ENCODE peak calls at places on chromosomes 6 and 20, in ten cellular contexts. F is AG09309, H is heart left ventricle, D is colonic mucosa, T is BJ, A is right atrium auricular region, U is ovary, W is lung, O is neural progenitor cell, L is brain microvascular endothelial cell. Q is an unnamed sample.

GRCh38 chr6:33583591-33584155 is 3.6 kb upstream of the BAK1 start:
- DNase-seq in F (no peak), H (no peak), D (no peak), T (no peak), A (no peak), U (no peak), W (no peak), O (peak), L (no peak), Q (no peak)

GRCh38 chr6:150456902-150457643 is 88.3 kb downstream of the IYD start:
- DNase-seq in F (no peak), H (no peak), D (no peak), T (no peak), A (no peak), U (no peak), W (no peak), O (no peak), L (no peak), Q (no peak)

GRCh38 chr20:52083627-52084232 is 107.8 kb downstream of the ZFP64 start:
- DNase-seq in F (peak), H (no peak), D (peak), T (no peak), A (peak), U (peak), W (peak), O (peak), L (peak), Q (peak)

GRCh38 chr6:4922488-4923037 is 81.3 kb downstream of the RPP40 start:
- DNase-seq in F (no peak), H (no peak), D (no peak), T (no peak), A (no peak), U (no peak), W (no peak), O (no peak), L (no peak), Q (no peak)

GRCh38 chr20:31845300-31845863 is at the start of gene FOXS1:
- DNase-seq in F (no peak), H (peak), D (no peak), T (no peak), A (no peak), U (peak), W (no peak), O (peak), L (peak), Q (no peak)

GRCh38 chr6:145271601-145272000 is 463.7 kb downstream of the EPM2A start:
- DNase-seq in F (no peak), H (no peak), D (no peak), T (no peak), A (no peak), U (no peak), W (no peak), O (no peak), L (no peak), Q (no peak)

GRCh38 chr6:117483645-117484016 is 1.2 kb downstream of the DCBLD1 start:
- DNase-seq in F (no peak), H (no peak), D (no peak), T (no peak), A (no peak), U (no peak), W (no peak), O (no peak), L (no peak), Q (no peak)

GRCh38 chr6:50543666-50544065 is 169.7 kb upstream of the TFAP2D start:
- DNase-seq in F (no peak), H (no peak), D (no peak), T (no peak), A (no peak), U (no peak), W (no peak), O (no peak), L (no peak), Q (no peak)

GRCh38 chr6:26045939-26046368 is 41.3 kb upstream of the HFE start:
- DNase-seq in F (no peak), H (no peak), D (no peak), T (no peak), A (no peak), U (no peak), W (no peak), O (no peak), L (no peak), Q (no peak)

GRCh38 chr6:18242062-18242851 is 22.1 kb downstream of the DEK start:
- DNase-seq in F (peak), H (no peak), D (no peak), T (peak), A (no peak), U (no peak), W (no peak), O (no peak), L (peak), Q (no peak)

GRCh38 chr6:41734666-41735426 is 562 bp downstream of the TFEB start:
- DNase-seq in F (no peak), H (peak), D (peak), T (no peak), A (peak), U (peak), W (peak), O (peak), L (peak), Q (no peak)

GRCh38 chr6:119241124-119241491 is 108.5 kb downstream of the MAN1A1 start:
- DNase-seq in F (peak), H (no peak), D (no peak), T (peak), A (no peak), U (no peak), W (no peak), O (no peak), L (no peak), Q (peak)

GRCh38 chr6:14951704-14952103 is 294.2 kb upstream of the JARID2 start:
- DNase-seq in F (no peak), H (no peak), D (no peak), T (no peak), A (no peak), U (no peak), W (no peak), O (no peak), L (no peak), Q (no peak)

GRCh38 chr6:114648847-114649246 is 306.0 kb upstream of the HS3ST5 start:
- DNase-seq in F (no peak), H (no peak), D (no peak), T (no peak), A (no peak), U (no peak), W (no peak), O (no peak), L (no peak), Q (no peak)

GRCh38 chr6:61751986-61752385 is 534.0 kb downstream of the KHDRBS2 start:
- DNase-seq in F (no peak), H (no peak), D (no peak), T (no peak), A (no peak), U (no peak), W (no peak), O (no peak), L (no peak), Q (no peak)

GRCh38 chr20:58194176-58194796 is 34.2 kb downstream of the ANKRD60 start:
- DNase-seq in F (no peak), H (no peak), D (no peak), T (no peak), A (no peak), U (no peak), W (no peak), O (no peak), L (no peak), Q (no peak)

GRCh38 chr6:110971458-110971857 is 10.4 kb upstream of the RPF2 start:
- DNase-seq in F (no peak), H (no peak), D (no peak), T (no peak), A (no peak), U (no peak), W (no peak), O (no peak), L (no peak), Q (no peak)

GRCh38 chr6:447381-448165 is 56.0 kb downstream of the IRF4 start:
- DNase-seq in F (no peak), H (no peak), D (no peak), T (no peak), A (no peak), U (no peak), W (no peak), O (no peak), L (no peak), Q (no peak)

GRCh38 chr20:57397693-57398108 is 6.5 kb downstream of the RBM38 start:
- DNase-seq in F (no peak), H (peak), D (no peak), T (no peak), A (no peak), U (peak), W (no peak), O (no peak), L (no peak), Q (no peak)

GRCh38 chr6:167678102-167679101 is 148.3 kb upstream of the AFDN start:
- DNase-seq in F (no peak), H (peak), D (peak), T (no peak), A (no peak), U (peak), W (no peak), O (peak), L (no peak), Q (no peak)

GRCh38 chr6:55082021-55082420 is 92.3 kb upstream of the HCRTR2 start:
- DNase-seq in F (no peak), H (no peak), D (no peak), T (no peak), A (no peak), U (no peak), W (no peak), O (no peak), L (no peak), Q (no peak)

GRCh38 chr6:16118825-16119224 is 10.1 kb upstream of the MYLIP start:
- DNase-seq in F (no peak), H (no peak), D (no peak), T (no peak), A (no peak), U (no peak), W (no peak), O (no peak), L (no peak), Q (no peak)

GRCh38 chr20:34874094-34874654 is 1.5 kb upstream of the GGT7 start:
- DNase-seq in F (peak), H (peak), D (peak), T (peak), A (peak), U (peak), W (peak), O (peak), L (peak), Q (peak)

DNA sequence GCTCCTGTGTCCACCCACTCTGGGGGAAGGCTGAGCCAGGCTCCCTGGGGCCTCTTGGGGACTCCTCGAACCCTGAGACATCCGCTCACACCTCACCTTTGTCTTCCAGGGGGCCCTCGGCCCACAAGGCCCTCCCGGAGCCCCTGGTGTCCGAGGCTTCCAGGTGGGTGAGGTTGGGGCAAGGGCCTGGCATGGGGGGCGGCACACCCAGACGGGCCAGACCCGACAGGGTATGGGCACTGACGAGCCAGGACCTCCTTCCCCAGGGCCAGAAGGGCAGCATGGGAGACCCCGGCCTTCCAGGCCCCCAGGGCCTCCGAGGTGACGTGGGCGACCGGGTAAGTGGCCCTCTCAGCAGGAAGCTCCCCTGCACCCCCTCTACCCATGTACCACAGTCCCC is 13.4 kb downstream of the COL9A3 start:
- DNase-seq in F (no peak), H (peak), D (no peak), T (no peak), A (no peak), U (no peak), W (no peak), O (no peak), L (no peak), Q (no peak)
- H3K4me3 ChIP-seq in F (no peak), H (no peak), D (no peak), T (no peak), A (no peak), U (no peak), W (no peak), O (no peak), L (no peak), Q (no peak)

DNA sequence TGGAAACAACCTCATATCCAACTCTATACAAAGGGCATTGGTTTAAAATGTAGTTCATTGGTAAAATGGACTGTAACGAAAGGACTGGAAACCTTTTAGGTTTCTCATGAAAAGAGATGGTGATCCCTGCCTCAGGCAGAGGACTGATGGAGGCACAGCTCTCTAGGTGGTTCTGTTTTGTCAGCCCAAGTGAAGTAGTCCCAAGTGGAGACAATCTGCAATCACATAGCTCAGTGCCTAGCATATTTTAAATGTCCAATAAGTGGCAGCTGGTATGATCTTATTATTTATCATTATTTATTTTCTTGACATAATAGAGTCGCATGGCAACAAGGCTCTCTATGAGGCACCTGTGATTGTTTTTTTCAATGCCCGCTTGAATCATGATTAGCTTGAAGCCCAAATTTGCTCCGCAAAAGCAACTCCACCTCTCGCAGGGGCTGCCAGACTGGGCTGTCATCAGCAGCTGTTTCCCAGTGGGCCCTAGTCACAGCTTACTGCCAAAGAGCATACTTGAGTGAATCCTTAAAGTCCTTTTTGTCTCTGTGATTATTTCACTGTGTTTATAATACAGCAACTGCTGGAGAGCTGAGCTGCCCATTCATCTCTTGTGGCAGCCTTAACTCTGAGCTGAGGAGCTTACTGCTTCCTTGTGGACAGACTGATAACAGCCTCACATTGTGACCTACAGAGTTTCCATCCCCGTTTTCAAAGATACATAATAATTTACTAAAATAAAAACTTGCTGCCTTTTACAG is 19.7 kb upstream of the ENPP1 start:
- DNase-seq in F (no peak), H (no peak), D (peak), T (no peak), A (no peak), U (no peak), W (no peak), O (peak), L (peak), Q (no peak)
- TF ChIP-seq CTCF in F (peak), H (no peak), D (no peak), T (peak), A (peak), U (no peak), W (no peak), O (peak), L (peak), Q (no peak)

GRCh38 chr20:3786126-3786484 is 435 bp downstream of the CENPB start:
- DNase-seq in F (no peak), H (peak), D (no peak), T (no peak), A (no peak), U (peak), W (no peak), O (peak), L (peak), Q (no peak)

GRCh38 chr20:3783516-3784225 is 2.4 kb upstream of the SPEF1 start:
- DNase-seq in F (no peak), H (no peak), D (no peak), T (no peak), A (no peak), U (no peak), W (no peak), O (no peak), L (no peak), Q (no peak)

GRCh38 chr20:3785240-3786125 is 1.1 kb downstream of the CENPB start:
- DNase-seq in F (no peak), H (peak), D (no peak), T (no peak), A (no peak), U (no peak), W (no peak), O (peak), L (no peak), Q (no peak)

GRCh38 chr20:3784226-3784853 is 2.2 kb downstream of the CENPB start:
- DNase-seq in F (no peak), H (peak), D (no peak), T (no peak), A (no peak), U (no peak), W (peak), O (no peak), L (no peak), Q (no peak)

GRCh38 chr20:3784863-3785239 is 1.7 kb downstream of the CENPB start:
- DNase-seq in F (no peak), H (no peak), D (no peak), T (no peak), A (no peak), U (no peak), W (no peak), O (no peak), L (no peak), Q (no peak)
- H3K4me3 ChIP-seq in F (peak), H (peak), D (peak), T (peak), A (peak), U (peak), W (peak), O (no peak), L (peak), Q (no peak)

GRCh38 chr6:23272536-23272935 is 703.2 kb downstream of the HDGFL1 start:
- DNase-seq in F (no peak), H (no peak), D (no peak), T (no peak), A (no peak), U (no peak), W (no peak), O (no peak), L (no peak), Q (no peak)
- TF ChIP-seq CTCF in F (no peak), H (no peak), D (no peak), T (no peak), A (no peak), U (no peak), W (no peak), O (no peak), L (no peak), Q (no peak)

GRCh38 chr20:36647194-36648121 is 1.5 kb upstream of the SLA2 start:
- DNase-seq in F (no peak), H (no peak), D (no peak), T (no peak), A (no peak), U (no peak), W (no peak), O (peak), L (no peak), Q (no peak)

GRCh38 chr20:36645353-36645752 is 643 bp downstream of the SLA2 start:
- DNase-seq in F (no peak), H (no peak), D (no peak), T (no peak), A (no peak), U (no peak), W (no peak), O (no peak), L (no peak), Q (no peak)

GRCh38 chr20:36644713-36645109 is 1.3 kb downstream of the SLA2 start:
- DNase-seq in F (no peak), H (no peak), D (no peak), T (no peak), A (no peak), U (no peak), W (no peak), O (no peak), L (no peak), Q (no peak)

GRCh38 chr20:36646678-36647077 is 682 bp upstream of the SLA2 start:
- DNase-seq in F (no peak), H (no peak), D (no peak), T (no peak), A (no peak), U (no peak), W (no peak), O (no peak), L (no peak), Q (no peak)

GRCh38 chr20:36645998-36646397 is at the start of gene SLA2:
- DNase-seq in F (no peak), H (no peak), D (peak), T (no peak), A (no peak), U (no peak), W (no peak), O (no peak), L (no peak), Q (no peak)
- H3K4me3 ChIP-seq in F (no peak), H (no peak), D (peak), T (no peak), A (no peak), U (no peak), W (no peak), O (no peak), L (no peak), Q (no peak)

GRCh38 chr20:22245139-22245538 is 339.2 kb downstream of the FOXA2 start:
- DNase-seq in F (no peak), H (no peak), D (no peak), T (no peak), A (no peak), U (no peak), W (no peak), O (no peak), L (no peak), Q (no peak)

GRCh38 chr20:22243063-22243462 is 341.3 kb downstream of the FOXA2 start:
- DNase-seq in F (no peak), H (no peak), D (no peak), T (no peak), A (no peak), U (no peak), W (no peak), O (no peak), L (no peak), Q (no peak)

GRCh38 chr20:22248052-22248667 is 336.2 kb downstream of the FOXA2 start:
- DNase-seq in F (no peak), H (no peak), D (no peak), T (no peak), A (no peak), U (no peak), W (no peak), O (peak), L (peak), Q (peak)
- TF ChIP-seq CTCF in F (peak), H (peak), D (no peak), T (no peak), A (peak), U (no peak), W (no peak), O (peak), L (no peak), Q (peak)

GRCh38 chr6:28808383-28808782 is 115.4 kb downstream of the TRIM27 start:
- DNase-seq in F (no peak), H (no peak), D (no peak), T (no peak), A (no peak), U (no peak), W (no peak), O (no peak), L (no peak), Q (no peak)

GRCh38 chr6:28807682-28808280 is 116.0 kb downstream of the TRIM27 start:
- DNase-seq in F (no peak), H (no peak), D (peak), T (no peak), A (no peak), U (no peak), W (no peak), O (peak), L (peak), Q (no peak)

GRCh38 chr6:28803337-28803709 is 120.5 kb downstream of the TRIM27 start:
- DNase-seq in F (no peak), H (no peak), D (no peak), T (no peak), A (no peak), U (no peak), W (no peak), O (no peak), L (no peak), Q (no peak)

DNA sequence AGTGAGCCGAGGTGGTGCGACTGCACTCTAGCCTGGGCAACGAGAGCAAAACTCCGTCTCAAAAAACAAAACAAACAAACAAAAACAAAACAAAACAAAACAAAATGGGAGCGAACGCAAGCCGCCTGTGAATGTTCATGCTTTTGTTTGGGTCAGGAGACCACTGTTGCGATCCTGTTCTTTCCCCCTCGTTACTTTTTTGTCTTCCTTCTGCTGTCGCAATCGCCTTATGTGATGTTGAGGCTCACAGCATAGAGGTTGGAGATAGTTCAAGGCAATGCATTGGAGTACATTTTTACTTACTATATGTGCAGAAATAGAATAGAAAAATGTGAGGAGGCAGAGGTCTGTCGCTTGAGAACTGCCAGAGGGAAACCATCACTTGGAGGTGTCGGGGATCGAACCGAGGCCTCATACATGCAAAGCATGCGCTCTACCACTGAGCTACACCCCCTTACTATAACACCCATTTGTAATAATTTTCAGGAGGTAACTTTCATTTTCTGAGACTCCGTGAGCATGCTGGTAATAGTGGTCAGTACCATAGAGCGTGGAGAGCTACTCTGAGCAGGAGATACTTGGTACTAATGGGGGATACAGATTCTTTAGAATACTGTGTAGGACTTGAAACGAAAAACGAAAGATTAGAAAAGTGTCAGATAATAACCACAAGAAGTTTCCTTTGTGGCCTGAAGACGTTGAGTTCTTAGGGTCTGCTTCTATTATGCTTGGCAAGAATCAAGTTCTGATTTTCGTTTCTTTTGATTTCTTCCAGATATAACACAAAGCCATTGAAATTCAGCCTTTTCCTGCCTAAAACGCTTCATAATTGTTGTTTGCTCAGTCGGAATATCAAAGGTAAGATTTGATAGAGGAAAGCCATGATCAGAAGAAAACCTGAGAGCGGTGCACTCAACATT is 121.1 kb downstream of the TRIM27 start:
- DNase-seq in F (no peak), H (no peak), D (no peak), T (no peak), A (no peak), U (no peak), W (no peak), O (no peak), L (peak), Q (no peak)
- H3K4me3 ChIP-seq in F (no peak), H (no peak), D (no peak), T (no peak), A (no peak), U (no peak), W (no peak), O (no peak), L (no peak), Q (peak)